ENCODE peak calls at places on chromosomes 7 and 10, in four cellular contexts. K, X, B and Y are unnamed samples. For H3K4me1 and H3K27me3, the result is how much of the 10 kb centered on the place peaks cover.

GRCh38 chr7:66224171-66224773 is 19.1 kb downstream of the TPST1 start:
- DNase-seq in X (no peak), B (peak), K (no peak), Y (no peak)

GRCh38 chr10:79400567-79401004 is 44.8 kb downstream of the ZCCHC24 start:
- DNase-seq in B (peak), K (peak), X (peak), Y (peak)

GRCh38 chr10:44282606-44283300 is 102.1 kb downstream of the CXCL12 start:
- DNase-seq in K (no peak), X (no peak), B (no peak), Y (no peak)

GRCh38 chr10:133087679-133088523 is at the start of gene ADGRA1:
- DNase-seq in B (peak), X (peak), K (no peak), Y (no peak)

GRCh38 chr7:103649052-103649451 is 203.0 kb upstream of the SLC26A5 start:
- DNase-seq in K (no peak), X (no peak), B (no peak), Y (no peak)

GRCh38 chr7:151852486-151853396 is 24.2 kb downstream of the PRKAG2 start:
- DNase-seq in X (no peak), B (no peak), K (no peak), Y (no peak)

GRCh38 chr10:104824378-104825006 is 183.4 kb downstream of the SORCS3 start:
- DNase-seq in X (peak), B (peak), K (no peak), Y (peak)

GRCh38 chr7:29955799-29956476 is 33.7 kb downstream of the SCRN1 start:
- DNase-seq in X (no peak), B (no peak), K (no peak), Y (no peak)

GRCh38 chr7:102872460-102872859 is 40.3 kb upstream of the LRRC17 start:
- DNase-seq in B (no peak), X (no peak), K (no peak), Y (no peak)

GRCh38 chr10:110562348-110562747 is 5.1 kb upstream of the SMC3 start:
- DNase-seq in B (no peak), K (no peak), X (no peak), Y (no peak)

GRCh38 chr10:49538381-49539319 is at the start of gene ERCC6:
- DNase-seq in K (peak), X (peak), B (peak), Y (peak)

GRCh38 chr7:140056431-140056830 is 6.3 kb downstream of the PARP12 start:
- DNase-seq in X (no peak), B (no peak), K (no peak), Y (no peak)

GRCh38 chr10:70918851-70919530 is 30.6 kb upstream of the PCBD1 start:
- DNase-seq in X (no peak), K (peak), B (peak), Y (no peak)

GRCh38 chr10:92894081-92894480 is 45.8 kb downstream of the EXOC6 start:
- DNase-seq in X (no peak), K (no peak), B (no peak), Y (no peak)

DNA sequence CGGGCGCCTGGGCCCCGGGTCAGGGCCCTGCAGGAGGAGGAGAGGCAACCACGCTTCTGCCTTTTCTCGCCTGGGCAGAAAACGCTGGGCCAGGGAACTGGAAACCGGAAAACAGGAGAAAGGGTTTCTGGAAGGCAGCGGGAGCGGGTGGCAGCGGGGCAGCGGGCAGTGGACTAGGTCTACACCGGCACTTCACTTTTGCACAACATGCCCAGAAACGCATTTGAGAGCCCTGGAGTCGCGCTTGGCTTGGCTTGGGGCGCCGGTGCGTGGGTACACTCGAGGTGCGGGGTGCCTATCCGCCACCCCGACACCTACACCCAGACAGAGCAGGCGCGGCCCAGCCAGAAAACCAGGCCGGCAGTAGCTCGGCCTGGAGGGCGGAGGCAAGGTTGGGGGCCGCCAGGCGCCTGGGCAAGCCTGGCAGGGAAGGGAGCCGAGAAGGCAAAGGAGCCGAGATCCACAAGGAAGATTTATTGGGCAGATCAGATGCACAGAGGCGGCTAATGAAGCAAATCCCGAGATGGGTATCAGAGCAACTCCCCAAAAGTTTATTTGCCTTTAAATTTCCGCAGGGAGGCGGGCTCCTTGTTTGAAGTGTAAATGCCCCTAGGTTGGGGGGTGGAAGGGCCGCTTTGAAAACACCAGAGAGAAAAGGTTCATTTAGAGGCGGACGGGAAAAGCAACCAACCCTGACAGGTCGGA is 3.2 kb upstream of the PAX2 start:
- DNase-seq in X (peak), K (no peak), B (no peak), Y (no peak)
- H3K4me1 ChIP-seq in X (half or more), K (under half), B (half or more), Y (under half)

GRCh38 chr10:60907972-60908371 is 36.0 kb downstream of the RHOBTB1 start:
- DNase-seq in B (no peak), K (no peak), X (no peak), Y (no peak)

GRCh38 chr10:60911216-60911615 is 32.8 kb downstream of the RHOBTB1 start:
- DNase-seq in B (no peak), K (no peak), X (no peak), Y (no peak)

GRCh38 chr10:60911715-60912114 is 32.3 kb downstream of the RHOBTB1 start:
- DNase-seq in X (no peak), B (no peak), K (no peak), Y (no peak)

GRCh38 chr10:60910543-60910942 is 33.4 kb downstream of the RHOBTB1 start:
- DNase-seq in B (peak), K (no peak), X (no peak), Y (peak)

DNA sequence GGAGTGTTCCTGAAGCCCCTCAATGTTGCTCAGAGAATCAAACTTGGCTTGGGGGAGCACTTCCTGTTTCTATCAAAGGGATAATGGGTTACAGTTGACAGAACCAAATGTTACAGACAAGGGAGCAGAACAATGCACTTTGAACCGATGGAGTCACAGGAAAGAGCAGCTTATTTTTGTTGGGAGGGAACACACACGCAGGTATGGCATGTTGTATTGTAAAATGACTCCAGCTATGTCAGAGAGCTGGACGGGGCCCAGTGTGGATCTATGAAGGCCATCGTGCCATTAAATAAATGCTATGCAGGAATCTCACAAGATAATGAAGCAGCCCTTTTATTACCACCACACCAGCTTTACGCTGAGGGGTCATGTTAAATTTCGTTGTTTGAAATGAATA is 35.1 kb downstream of the RHOBTB1 start:
- DNase-seq in K (no peak), B (no peak), X (no peak), Y (no peak)
- H3K27me3 ChIP-seq in K (under half), B (under half), X (under half), Y (under half)

GRCh38 chr7:100271716-100272537 is 35.6 kb upstream of the SPDYE3 start:
- DNase-seq in B (peak), X (peak), K (peak), Y (peak)
- TF ChIP-seq CTCF in B (peak), X (peak), K (peak), Y (peak)

DNA sequence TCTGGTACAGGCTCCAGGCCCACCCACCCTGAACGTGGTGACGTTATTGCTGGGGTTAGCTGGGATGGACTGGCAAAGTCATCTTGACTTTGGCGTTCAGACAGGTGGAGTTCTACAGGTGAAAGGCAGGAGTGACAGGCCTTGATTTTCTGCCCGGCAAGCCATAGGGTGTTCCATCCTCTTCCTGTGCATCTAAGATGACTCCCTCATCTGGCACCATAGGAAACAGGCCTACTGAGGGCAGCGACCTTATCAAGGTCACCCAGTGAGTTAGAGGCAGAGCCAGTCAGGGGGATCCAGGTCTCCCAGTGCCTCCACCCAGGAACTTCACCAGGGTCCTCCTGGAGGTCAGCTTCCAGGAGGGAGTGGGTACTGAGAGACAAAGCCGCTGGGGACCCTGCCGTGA is 41.6 kb downstream of the HK1 start:
- DNase-seq in B (no peak), X (no peak), K (no peak), Y (no peak)
- H3K4me1 ChIP-seq in B (under half), X (half or more), K (under half), Y (under half)

DNA sequence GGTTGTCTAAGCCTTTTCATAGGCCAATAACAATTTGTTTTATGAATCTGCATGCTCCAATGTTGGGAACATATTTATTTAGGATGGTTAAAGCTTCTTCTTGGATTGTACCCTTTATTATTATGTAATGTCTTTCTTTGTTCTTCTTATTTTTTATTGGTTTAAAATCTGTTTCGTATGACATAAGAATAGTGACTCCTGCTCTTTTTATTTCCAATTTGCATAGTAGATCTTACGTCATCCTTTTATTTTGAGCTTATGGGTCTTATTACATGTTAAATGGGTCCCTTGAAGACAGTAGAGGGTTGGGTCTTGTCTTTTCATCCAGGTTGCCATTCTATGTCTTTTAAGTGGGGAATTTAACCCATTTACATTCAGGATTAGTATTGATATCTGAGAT is 561.9 kb upstream of the GHITM start:
- DNase-seq in X (no peak), B (no peak), K (no peak), Y (no peak)
- H3K27me3 ChIP-seq in X (under half), B (under half), K (under half), Y (under half)